ENCODE peak calls at places on chromosomes 12 and 14, in eight cellular contexts. X, T, H, L, K, R, G and P are unnamed samples.

GRCh38 chr14:23861666-23862065 is 91.9 kb upstream of the DHRS4 start:
- DNase-seq in K (no peak), H (no peak), T (no peak), R (no peak), G (no peak), X (peak; percentile 12), L (no peak), P (no peak)

GRCh38 chr12:124928095-124928911 is 13.9 kb upstream of the UBC start:
- DNase-seq in T (peak; percentile 31), X (peak; percentile 87), H (no peak), G (no peak), R (no peak), L (peak; percentile 38), K (peak; percentile 84), P (no peak)

GRCh38 chr12:57452937-57453509 is 2.1 kb upstream of the INHBE start:
- DNase-seq in L (peak; percentile 89), K (peak; percentile 75), H (peak; percentile 94), G (no peak), T (peak; percentile 89), R (no peak), X (peak; percentile 85), P (no peak)

GRCh38 chr14:64696355-64696844 is 7.8 kb upstream of the PLEKHG3 start:
- DNase-seq in K (peak; percentile 53), G (no peak), R (peak; percentile 70), L (no peak), H (no peak), T (no peak), X (no peak), P (no peak)

GRCh38 chr12:106282457-106283097 is 20.0 kb upstream of the TCP11L2 start:
- DNase-seq in K (peak; percentile 32), X (peak; percentile 75), L (peak; percentile 77), H (peak; percentile 57), T (peak; percentile 67), R (peak; percentile 52), G (peak; percentile 4), P (no peak)

GRCh38 chr14:78245238-78245637 is 75.1 kb downstream of the NRXN3 start:
- DNase-seq in L (no peak), H (no peak), X (no peak), K (no peak), R (no peak), T (no peak), G (no peak), P (no peak)

GRCh38 chr12:22670762-22671161 is 45.8 kb downstream of the ETNK1 start:
- DNase-seq in G (no peak), X (peak; percentile 31), T (no peak), H (no peak), R (no peak), K (no peak), L (peak; percentile 32), P (no peak)

GRCh38 chr12:86550222-86551145 is 294.3 kb upstream of the MGAT4C start:
- DNase-seq in R (no peak), G (no peak), K (no peak), H (no peak), L (no peak), T (no peak), X (no peak), P (no peak)

GRCh38 chr14:49977126-49977841 is 84.4 kb downstream of the ARF6 start:
- DNase-seq in K (no peak), L (no peak), X (no peak), G (no peak), T (no peak), R (peak; percentile 61), H (no peak), P (no peak)

GRCh38 chr12:98838282-98838681 is 193.2 kb downstream of the APAF1 start:
- DNase-seq in G (no peak), X (no peak), R (no peak), L (peak; percentile 22), H (no peak), K (no peak), T (no peak), P (no peak)

GRCh38 chr14:67964391-67964812 is 144.8 kb downstream of the RAD51B start:
- DNase-seq in L (peak; percentile 66), H (no peak), X (peak; percentile 81), K (no peak), G (no peak), T (no peak), R (no peak), P (no peak)

GRCh38 chr12:3365416-3366385 is 125.3 kb upstream of the PRMT8 start:
- DNase-seq in T (peak; percentile 80), R (no peak), X (peak; percentile 10), H (peak; percentile 75), K (no peak), L (peak; percentile 12), G (no peak), P (no peak)

GRCh38 chr12:3362751-3363150 is 128.3 kb upstream of the PRMT8 start:
- DNase-seq in R (no peak), T (no peak), L (peak; percentile 6), G (no peak), X (no peak), K (no peak), H (no peak), P (no peak)

GRCh38 chr12:3364661-3365264 is 126.2 kb upstream of the PRMT8 start:
- DNase-seq in L (no peak), R (no peak), H (no peak), T (no peak), G (no peak), K (no peak), X (no peak), P (no peak)

GRCh38 chr12:3364226-3364625 is 126.8 kb upstream of the PRMT8 start:
- DNase-seq in X (no peak), R (no peak), G (no peak), T (no peak), K (no peak), H (no peak), L (no peak), P (no peak)

DNA sequence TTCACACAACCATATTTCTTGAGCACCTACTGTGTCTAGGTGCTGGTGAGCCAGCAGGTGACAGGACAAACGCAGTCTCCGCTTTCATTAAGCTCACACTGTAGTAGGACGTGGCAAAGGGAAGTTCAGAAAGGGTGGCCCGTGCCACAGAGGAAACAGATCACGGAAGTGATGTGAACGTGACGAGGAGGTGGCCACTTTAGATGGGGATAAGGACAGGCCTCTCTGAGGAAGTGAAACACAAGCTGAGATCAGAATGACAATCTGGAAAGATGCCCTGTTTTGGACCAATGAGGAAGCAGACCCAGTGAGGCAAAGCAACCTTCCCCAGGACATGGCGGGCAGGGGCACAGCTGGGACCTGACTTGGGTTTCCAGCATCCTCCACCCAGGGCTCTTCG is 127.4 kb upstream of the PRMT8 start:
- DNase-seq in T (no peak), K (no peak), L (no peak), G (no peak), X (no peak), R (no peak), H (no peak), P (no peak)
- H3K27me3 ChIP-seq in T (peaks cover 55% of the 10 kb centered on the region), K (peaks cover 12% of the 10 kb centered on the region), L (peaks cover 41% of the 10 kb centered on the region), G (peaks cover 7% of the 10 kb centered on the region), X (peaks cover 56% of the 10 kb centered on the region), R (peaks cover 8% of the 10 kb centered on the region), H (peaks cover 12% of the 10 kb centered on the region), P (no peaks in the 10 kb centered on the region)

DNA sequence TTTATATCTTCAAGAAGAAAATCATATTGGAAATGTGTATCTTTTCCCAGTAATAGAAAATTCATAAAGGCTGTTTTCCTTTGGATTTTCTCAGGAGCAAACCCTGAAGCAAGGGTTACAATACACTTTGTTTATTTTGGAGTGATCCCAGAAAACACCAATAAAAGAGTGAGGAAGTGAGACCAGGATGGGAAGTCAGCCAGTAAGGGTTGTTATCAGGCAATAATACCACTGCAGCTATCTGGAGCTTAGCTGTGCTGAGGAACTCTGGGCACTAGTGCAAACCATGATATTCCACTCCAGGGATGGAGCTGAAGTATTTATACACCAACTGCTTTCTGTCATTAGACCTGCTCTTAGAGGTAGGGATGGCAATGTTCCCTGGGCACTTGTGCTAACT is 1002.3 kb downstream of the FLRT2 start:
- DNase-seq in T (no peak), G (no peak), H (no peak), X (peak; percentile 64), K (no peak), L (no peak), R (no peak), P (no peak)
- H3K4me3 ChIP-seq in T (no peak overlapping the region), G (no peak overlapping the region), H (no peak overlapping the region), X (no peak overlapping the region), K (no peak overlapping the region), L (no peak overlapping the region), R (no peak overlapping the region), P (no peak overlapping the region)

DNA sequence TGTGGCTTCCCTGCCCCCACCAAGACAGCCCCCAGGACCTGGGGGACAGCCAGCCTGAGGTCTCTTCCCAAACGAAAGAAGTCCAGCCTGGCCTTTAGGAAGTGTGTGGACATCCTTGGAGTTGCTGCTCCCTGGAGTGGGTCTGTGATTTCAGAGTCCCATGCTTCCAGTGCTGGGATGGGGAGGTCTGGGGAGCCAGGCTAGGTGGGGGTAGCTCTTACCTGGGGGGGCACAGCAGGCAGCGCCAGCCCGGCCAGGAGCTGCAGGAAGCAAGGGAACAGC is 509 bp downstream of the PGF start:
- DNase-seq in L (no peak), H (no peak), T (no peak), G (no peak), K (no peak), X (peak; percentile 15), R (no peak), P (no peak)
- H3K27me3 ChIP-seq in L (no peaks in the 10 kb centered on the region), H (no peaks in the 10 kb centered on the region), T (peaks cover 48% of the 10 kb centered on the region), G (no peaks in the 10 kb centered on the region), K (no peaks in the 10 kb centered on the region), X (no peaks in the 10 kb centered on the region), R (no peaks in the 10 kb centered on the region), P (no peaks in the 10 kb centered on the region)

DNA sequence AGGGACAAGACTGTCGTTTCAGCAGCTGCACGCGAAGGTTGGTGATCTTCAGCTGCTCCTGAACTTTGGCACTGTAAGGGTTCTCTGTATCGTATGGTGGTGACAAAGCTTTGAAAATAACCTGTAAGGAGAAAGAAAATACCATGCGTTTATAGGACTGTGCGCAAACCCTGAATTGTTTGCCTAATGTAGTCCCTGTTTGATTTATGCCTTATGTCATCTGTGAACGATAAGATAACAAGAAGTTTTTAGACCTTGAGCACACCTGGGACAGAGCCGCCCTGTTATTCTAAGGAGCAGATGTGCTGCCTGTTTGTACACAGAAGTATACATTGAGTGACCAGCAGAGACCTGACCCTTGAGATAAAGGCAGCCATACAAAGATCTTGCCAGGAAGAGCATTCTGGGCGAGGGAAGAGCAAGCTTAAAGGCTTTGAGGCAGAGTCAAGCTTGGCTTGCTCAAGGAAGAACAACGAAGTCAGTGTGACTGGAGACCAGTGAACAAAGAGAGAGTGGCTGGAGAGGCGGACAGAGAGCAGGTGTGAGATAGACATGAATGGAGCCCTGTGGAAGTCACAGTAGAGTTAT is 52.4 kb downstream of the NTN4 start:
- DNase-seq in T (no peak), R (no peak), G (no peak), X (no peak), L (no peak), K (no peak), H (no peak), P (no peak)
- H3K4me3 ChIP-seq in T (no peak overlapping the region), R (no peak overlapping the region), G (no peak overlapping the region), X (no peak overlapping the region), L (no peak overlapping the region), K (no peak overlapping the region), H (no peak overlapping the region), P (no peak overlapping the region)